ENCODE peak calls at places on chromosomes 4 and X, in six cellular contexts. G is neural progenitor cell, F is breast epithelium, N is testis, J is dorsolateral prefrontal cortex, Y is cardiac muscle cell. U is an unnamed sample.

GRCh38 chr4:140116442-140117104 is 37.4 kb downstream of the MAML3 start:
- DNase-seq in G (no peak), F (no peak), N (no peak), J (no peak), Y (no peak), U (no peak)

GRCh38 chrX:74422029-74422352 is 698 bp downstream of the SLC16A2 start:
- DNase-seq in G (no peak), F (no peak), N (no peak), J (no peak), Y (no peak), U (no peak)

GRCh38 chrX:40105791-40106676 is 8.3 kb upstream of the BCOR start:
- DNase-seq in G (peak; percentile 88), F (peak; percentile 70), N (peak; percentile 73), J (peak; percentile 73), Y (peak; percentile 52), U (peak; percentile 72)

GRCh38 chr4:1363540-1363939 is 16.5 kb downstream of the UVSSA start:
- DNase-seq in G (no peak), F (no peak), N (no peak), J (no peak), Y (no peak), U (no peak)

GRCh38 chr4:35124116-35124515 is 1120.2 kb downstream of the ARAP2 start:
- DNase-seq in G (no peak), F (no peak), N (no peak), J (no peak), Y (no peak), U (no peak)

GRCh38 chrX:133913658-133914388 is 71.6 kb downstream of the GPC3 start:
- DNase-seq in G (peak; percentile 71), F (no peak), N (no peak), J (no peak), Y (no peak), U (no peak)

GRCh38 chr4:80184791-80185756 is 12.2 kb upstream of the PRDM8 start:
- DNase-seq in G (peak; percentile 55), F (no peak), N (no peak), J (no peak), Y (peak; percentile 13), U (peak; percentile 40)

GRCh38 chr4:174834477-174834876 is 5.4 kb upstream of the GLRA3 start:
- DNase-seq in G (no peak), F (no peak), N (no peak), J (no peak), Y (no peak), U (no peak)

DNA sequence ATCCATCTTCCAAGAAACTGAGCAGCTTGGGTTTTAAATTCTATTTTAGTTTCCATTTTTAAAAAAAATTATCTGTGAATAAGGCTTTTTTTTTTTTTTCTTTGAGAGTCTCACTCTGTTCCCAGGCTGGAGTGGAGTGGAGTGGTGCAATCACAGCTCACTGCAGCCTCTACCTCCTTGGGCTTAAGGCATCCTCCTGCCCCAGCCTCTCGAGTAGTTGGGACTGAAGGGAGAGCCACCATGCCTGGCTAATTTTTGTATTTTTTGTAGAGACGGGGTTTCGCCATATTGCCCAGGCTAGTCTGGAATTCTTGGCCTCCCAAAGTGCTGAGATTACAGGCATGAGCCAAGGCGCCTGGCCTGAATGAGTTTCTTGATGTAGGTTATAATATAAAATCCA is 1.4 kb downstream of the ENOPH1 start:
- DNase-seq in G (no peak), F (no peak), N (no peak), J (no peak), Y (no peak), U (no peak)
- H3K4me3 ChIP-seq in G (peak overlapping the region; percentile 97), F (no peak overlapping the region), N (no peak overlapping the region), J (peak overlapping the region; percentile 69), Y (peak overlapping the region; percentile 95), U (no peak overlapping the region)

GRCh38 chrX:139121616-139122286 is 408.8 kb upstream of the F9 start:
- DNase-seq in G (peak; percentile 3), F (no peak), N (no peak), J (no peak), Y (no peak), U (no peak)
- H3K27ac ChIP-seq in G (no peak overlapping the region), F (no peak overlapping the region), N (no peak overlapping the region), J (no peak overlapping the region), Y (no peak overlapping the region), U (no peak overlapping the region)

DNA sequence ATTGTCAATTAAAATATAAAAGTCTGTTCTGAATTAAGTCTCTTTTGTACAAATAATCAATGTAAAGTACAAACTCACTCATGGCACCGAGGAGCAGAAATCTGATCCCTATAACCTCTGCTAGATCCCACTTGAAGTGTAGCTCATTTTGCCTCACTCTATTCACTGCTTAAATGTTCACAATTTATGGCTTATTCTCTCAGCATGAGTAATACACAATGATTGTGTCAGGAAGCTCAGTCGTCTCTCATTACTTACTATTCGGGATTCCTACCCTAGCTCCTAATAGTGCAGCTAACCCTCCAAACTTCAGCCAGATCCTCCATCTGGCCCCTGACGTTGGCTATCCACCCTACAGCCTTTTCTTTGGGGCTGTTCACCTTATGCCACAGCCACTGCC is 4.7 kb upstream of the AMMECR1 start:
- DNase-seq in G (no peak), F (no peak), N (no peak), J (no peak), Y (no peak), U (no peak)
- H3K4me3 ChIP-seq in G (no peak overlapping the region), F (no peak overlapping the region), N (no peak overlapping the region), J (no peak overlapping the region), Y (no peak overlapping the region), U (no peak overlapping the region)

DNA sequence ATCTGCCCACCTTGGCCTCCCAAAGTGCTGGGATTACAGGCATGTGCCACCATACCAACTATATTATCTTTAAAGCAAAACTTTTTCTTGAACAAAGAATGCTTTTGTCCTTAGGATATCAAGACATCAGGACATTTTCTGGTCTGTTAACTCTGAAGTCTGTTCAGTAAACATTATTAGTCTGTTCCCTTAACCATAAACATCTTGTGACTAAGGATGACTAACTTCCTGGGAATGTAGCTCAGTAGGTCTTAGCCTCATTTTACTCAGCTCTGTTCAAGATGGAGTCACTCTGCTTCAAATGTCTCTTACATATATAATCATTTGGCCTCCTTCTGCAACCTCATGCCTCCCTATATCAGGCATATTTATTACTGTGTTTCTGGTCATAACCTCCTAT is 122.9 kb downstream of the UBE2NL start:
- DNase-seq in G (no peak), F (no peak), N (no peak), J (no peak), Y (peak; percentile 24), U (no peak)
- H3K27ac ChIP-seq in G (no peak overlapping the region), F (no peak overlapping the region), N (no peak overlapping the region), J (no peak overlapping the region), Y (no peak overlapping the region), U (no peak overlapping the region)

U was measured in uterus.